ENCODE peak calls at places on chromosomes 4 and X, in ten cellular contexts. H, S, R, V, J, T, A, G, I and Y are unnamed samples.

GRCh38 chrX:101051549-101052302 is at the start of gene TRMT2B:
- DNase-seq in H (peak; percentile 10), S (peak; percentile 85), R (peak; percentile 56), V (peak; percentile 77), J (peak; percentile 83), T (peak; percentile 64), A (peak; percentile 91), G (peak; percentile 75), I (peak; percentile 74), Y (peak; percentile 79)

GRCh38 chr4:72311291-72311690 is 257.7 kb downstream of the ADAMTS3 start:
- DNase-seq in H (no peak), S (no peak), R (no peak), V (no peak), J (no peak), T (no peak), A (no peak), G (peak; percentile 8), I (no peak), Y (no peak)

GRCh38 chrX:108734426-108734825 is 1.9 kb downstream of the IRS4 start:
- DNase-seq in H (no peak), S (no peak), R (no peak), V (no peak), J (no peak), T (no peak), A (no peak), G (no peak), I (no peak), Y (no peak)

GRCh38 chrX:31223817-31224216 is 152.0 kb upstream of the FTHL17 start:
- DNase-seq in H (no peak), S (no peak), R (no peak), V (no peak), J (no peak), T (peak; percentile 80), A (no peak), G (peak; percentile 41), I (no peak), Y (no peak)

GRCh38 chr4:39291686-39292085 is 74.5 kb downstream of the RFC1 start:
- DNase-seq in H (no peak), S (no peak), R (no peak), V (no peak), J (no peak), T (no peak), A (no peak), G (no peak), I (no peak), Y (no peak)

GRCh38 chr4:157115613-157116340 is 39.8 kb downstream of the GLRB start:
- DNase-seq in H (no peak), S (no peak), R (no peak), V (peak; percentile 9), J (no peak), T (peak; percentile 77), A (no peak), G (peak; percentile 36), I (no peak), Y (no peak)

GRCh38 chr4:151468715-151469696 is 60.0 kb downstream of the FHIP1A start:
- DNase-seq in H (no peak), S (no peak), R (no peak), V (no peak), J (no peak), T (no peak), A (no peak), G (peak; percentile 35), I (no peak), Y (no peak)

GRCh38 chrX:14039344-14039743 is 9.7 kb upstream of the GEMIN8 start:
- DNase-seq in H (no peak), S (peak; percentile 59), R (peak; percentile 5), V (peak; percentile 62), J (peak; percentile 50), T (peak; percentile 37), A (peak; percentile 79), G (peak; percentile 20), I (no peak), Y (peak; percentile 18)

GRCh38 chr4:75144475-75144874 is 211.6 kb downstream of the PARM1 start:
- DNase-seq in H (no peak), S (no peak), R (no peak), V (no peak), J (no peak), T (no peak), A (no peak), G (no peak), I (no peak), Y (no peak)

GRCh38 chr4:75142850-75143249 is 209.9 kb downstream of the PARM1 start:
- DNase-seq in H (no peak), S (no peak), R (no peak), V (no peak), J (no peak), T (peak; percentile 12), A (no peak), G (no peak), I (no peak), Y (no peak)

GRCh38 chr4:75142377-75142776 is 209.5 kb downstream of the PARM1 start:
- DNase-seq in H (no peak), S (no peak), R (no peak), V (no peak), J (no peak), T (peak; percentile 24), A (no peak), G (no peak), I (no peak), Y (no peak)

GRCh38 chr4:75137302-75137701 is 204.4 kb downstream of the PARM1 start:
- DNase-seq in H (no peak), S (no peak), R (no peak), V (no peak), J (no peak), T (no peak), A (no peak), G (no peak), I (no peak), Y (no peak)

GRCh38 chr4:75141162-75141561 is 208.2 kb downstream of the PARM1 start:
- DNase-seq in H (no peak), S (no peak), R (no peak), V (no peak), J (no peak), T (no peak), A (no peak), G (no peak), I (no peak), Y (no peak)
- H3K27ac ChIP-seq in H (no peak overlapping the region), S (no peak overlapping the region), R (no peak overlapping the region), V (no peak overlapping the region), J (no peak overlapping the region), T (no peak overlapping the region), A (no peak overlapping the region), G (no peak overlapping the region), I (no peak overlapping the region), Y (no peak overlapping the region)

GRCh38 chr4:108884596-108884995 is 121.7 kb upstream of the ETNPPL start:
- DNase-seq in H (no peak), S (no peak), R (no peak), V (no peak), J (no peak), T (peak; percentile 31), A (no peak), G (no peak), I (no peak), Y (no peak)

GRCh38 chr4:108877821-108878220 is 115.0 kb upstream of the ETNPPL start:
- DNase-seq in H (no peak), S (no peak), R (no peak), V (no peak), J (no peak), T (no peak), A (no peak), G (peak; percentile 3), I (no peak), Y (no peak)

GRCh38 chr4:108881190-108881589 is 118.3 kb upstream of the ETNPPL start:
- DNase-seq in H (peak; percentile 59), S (no peak), R (no peak), V (no peak), J (no peak), T (peak; percentile 96), A (no peak), G (peak; percentile 6), I (no peak), Y (no peak)

GRCh38 chr4:108874806-108875205 is 112.0 kb upstream of the ETNPPL start:
- DNase-seq in H (no peak), S (no peak), R (no peak), V (no peak), J (no peak), T (no peak), A (no peak), G (no peak), I (no peak), Y (no peak)

GRCh38 chr4:108878781-108879180 is 115.9 kb upstream of the ETNPPL start:
- DNase-seq in H (no peak), S (no peak), R (no peak), V (no peak), J (no peak), T (no peak), A (no peak), G (no peak), I (no peak), Y (no peak)
- H3K27ac ChIP-seq in H (no peak overlapping the region), S (no peak overlapping the region), R (no peak overlapping the region), V (no peak overlapping the region), J (no peak overlapping the region), T (no peak overlapping the region), A (no peak overlapping the region), G (no peak overlapping the region), I (no peak overlapping the region), Y (no peak overlapping the region)

GRCh38 chr4:7068883-7069282 is 1.0 kb upstream of the GRPEL1 start:
- DNase-seq in H (no peak), S (no peak), R (no peak), V (peak; percentile 50), J (no peak), T (no peak), A (no peak), G (no peak), I (no peak), Y (no peak)
- H3K27ac ChIP-seq in H (peak overlapping the region; percentile 52), S (peak overlapping the region; percentile 94), R (peak overlapping the region; percentile 74), V (peak overlapping the region; percentile 79), J (peak overlapping the region; percentile 55), T (peak overlapping the region; percentile 19), A (peak overlapping the region; percentile 80), G (peak overlapping the region; percentile 79), I (peak overlapping the region; percentile 98), Y (peak overlapping the region; percentile 65)

DNA sequence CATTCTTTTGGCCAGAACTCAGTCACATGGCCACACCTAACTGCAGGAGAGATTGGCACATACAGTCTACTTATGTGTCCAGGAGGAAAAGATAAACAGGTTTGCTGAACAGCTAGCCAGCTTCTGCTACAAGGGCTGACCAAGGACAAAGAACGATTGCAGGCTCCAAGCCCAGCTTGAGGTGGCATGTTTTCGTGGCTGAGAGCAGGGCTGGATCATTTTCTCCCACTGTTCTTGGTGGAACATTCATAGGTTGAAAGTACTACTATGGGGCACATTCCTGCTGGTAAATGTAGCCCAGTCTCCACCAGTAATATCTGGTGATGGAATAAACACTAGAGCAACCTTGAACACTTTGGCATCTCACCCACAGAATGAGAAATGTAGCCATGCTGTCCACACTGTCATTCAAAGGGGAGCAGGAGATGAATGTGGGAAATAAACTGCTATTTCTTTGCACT is 28.3 kb downstream of the NHS start:
- DNase-seq in H (no peak), S (no peak), R (no peak), V (peak; percentile 4), J (no peak), T (no peak), A (no peak), G (no peak), I (no peak), Y (no peak)
- H3K27ac ChIP-seq in H (no peak overlapping the region), S (no peak overlapping the region), R (no peak overlapping the region), V (no peak overlapping the region), J (no peak overlapping the region), T (no peak overlapping the region), A (no peak overlapping the region), G (no peak overlapping the region), I (no peak overlapping the region), Y (no peak overlapping the region)

GRCh38 chr4:95516528-95517011 is 32.2 kb downstream of the UNC5C start:
- DNase-seq in H (no peak), S (no peak), R (no peak), V (peak; percentile 7), J (no peak), T (peak; percentile 35), A (no peak), G (no peak), I (no peak), Y (no peak)
- H3K27ac ChIP-seq in H (no peak overlapping the region), S (peak overlapping the region; percentile 52), R (no peak overlapping the region), V (peak overlapping the region; percentile 64), J (no peak overlapping the region), T (no peak overlapping the region), A (no peak overlapping the region), G (no peak overlapping the region), I (no peak overlapping the region), Y (no peak overlapping the region)